ENCODE peak calls at places on chromosomes 6 and 20, in eight cellular contexts. U is astrocyte of the spinal cord; T is CD8-positive, alpha-beta T cell; Q is tibial nerve; R is uterus; F is BJ; V is colonic mucosa; S is neural crest cell. A is an unnamed sample.

GRCh38 chr6:30826961-30827342 is 57.4 kb upstream of the DDR1 start:
- DNase-seq in T (no peak), R (no peak), S (no peak), V (peak; percentile 52), Q (no peak), U (no peak), F (no peak), A (peak; percentile 37)

GRCh38 chr20:53941680-53942079 is 128.7 kb downstream of the BCAS1 start:
- DNase-seq in S (no peak), T (no peak), Q (no peak), R (no peak), U (no peak), V (no peak), F (no peak), A (no peak)

GRCh38 chr6:48472535-48472934 is 361.5 kb upstream of the PTCHD4 start:
- DNase-seq in U (no peak), S (no peak), R (no peak), T (no peak), V (no peak), Q (no peak), F (no peak), A (no peak)

GRCh38 chr6:90131614-90132423 is 164.8 kb downstream of the BACH2 start:
- DNase-seq in Q (peak; percentile 28), F (peak; percentile 85), S (no peak), V (no peak), U (peak; percentile 82), T (no peak), R (peak; percentile 55), A (peak; percentile 6)

GRCh38 chr6:53752856-53753255 is 41.9 kb upstream of the LRRC1 start:
- DNase-seq in U (peak; percentile 48), F (peak; percentile 61), T (no peak), S (no peak), V (no peak), R (no peak), Q (no peak), A (peak; percentile 82)

GRCh38 chr6:155854787-155855186 is 399.1 kb upstream of the NOX3 start:
- DNase-seq in Q (no peak), F (no peak), T (no peak), V (no peak), S (no peak), U (no peak), R (no peak), A (no peak)

GRCh38 chr20:51059862-51060261 is 37.0 kb upstream of the KCNG1 start:
- DNase-seq in T (no peak), S (no peak), R (no peak), U (peak; percentile 30), Q (no peak), V (no peak), F (no peak), A (peak; percentile 12)

GRCh38 chr20:46530640-46531039 is 17.3 kb upstream of the ZNF334 start:
- DNase-seq in R (no peak), V (no peak), S (no peak), Q (no peak), U (no peak), T (no peak), F (no peak), A (no peak)

GRCh38 chr20:13302647-13303425 is 81.8 kb downstream of the ISM1 start:
- DNase-seq in R (no peak), T (no peak), S (peak; percentile 30), V (peak; percentile 49), F (no peak), U (peak; percentile 5), Q (no peak), A (peak; percentile 32)

GRCh38 chr6:7087491-7087979 is 20.2 kb upstream of the RREB1 start:
- DNase-seq in S (no peak), T (peak; percentile 62), U (no peak), R (no peak), Q (no peak), V (peak; percentile 78), F (no peak), A (no peak)

GRCh38 chr20:38866265-38867061 is 59.8 kb upstream of the FAM83D start:
- DNase-seq in V (no peak), U (no peak), S (no peak), Q (no peak), R (no peak), T (no peak), F (no peak), A (no peak)

GRCh38 chr20:40920291-40920690 is 108.3 kb upstream of the TOP1 start:
- DNase-seq in R (no peak), T (no peak), V (no peak), U (no peak), S (no peak), F (no peak), Q (no peak), A (no peak)

GRCh38 chr6:137808191-137808590 is 58.9 kb upstream of the TNFAIP3 start:
- DNase-seq in R (no peak), T (no peak), U (peak; percentile 72), Q (no peak), F (peak; percentile 49), S (no peak), V (no peak), A (peak; percentile 94)

GRCh38 chr20:18225652-18226051 is 62.7 kb upstream of the ZNF133 start:
- DNase-seq in R (no peak), T (no peak), S (no peak), U (no peak), Q (no peak), F (no peak), V (no peak), A (peak; percentile 58)

DNA sequence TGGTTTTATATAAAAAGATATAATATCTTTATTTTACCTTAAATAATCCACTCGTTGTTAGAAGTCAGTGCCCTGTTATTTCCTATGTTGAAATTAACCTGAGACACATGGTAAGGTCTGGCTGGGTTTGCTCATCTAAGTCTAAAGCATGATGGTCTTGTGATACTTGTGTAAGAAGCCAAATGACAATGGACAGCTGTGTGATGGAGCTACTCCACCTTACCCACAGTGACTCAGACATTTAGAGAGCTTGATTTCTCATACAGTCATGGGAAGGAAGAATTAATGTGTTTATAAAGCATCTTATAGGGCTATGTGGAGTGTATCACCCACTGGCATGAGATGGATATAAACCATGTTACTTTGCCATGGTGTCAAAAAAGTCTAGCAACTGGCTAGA is 11.7 kb downstream of the CTCFL start:
- DNase-seq in U (peak; percentile 2), F (no peak), T (no peak), Q (no peak), V (no peak), S (no peak), R (no peak), A (peak; percentile 45)
- TF ChIP-seq CTCF in U (no peak), F (no peak), T (no peak), Q (no peak), V (no peak), S (no peak), R (no peak), A (no peak)

GRCh38 chr6:169789146-169789943 is 37.9 kb downstream of the ERMARD start:
- DNase-seq in S (no peak), T (peak; percentile 38), F (no peak), V (no peak), R (no peak), Q (no peak), U (no peak), A (peak; percentile 8)
- TF ChIP-seq CTCF in S (no peak), T (no peak), F (no peak), V (no peak), R (no peak), Q (no peak), U (no peak), A (no peak)

DNA sequence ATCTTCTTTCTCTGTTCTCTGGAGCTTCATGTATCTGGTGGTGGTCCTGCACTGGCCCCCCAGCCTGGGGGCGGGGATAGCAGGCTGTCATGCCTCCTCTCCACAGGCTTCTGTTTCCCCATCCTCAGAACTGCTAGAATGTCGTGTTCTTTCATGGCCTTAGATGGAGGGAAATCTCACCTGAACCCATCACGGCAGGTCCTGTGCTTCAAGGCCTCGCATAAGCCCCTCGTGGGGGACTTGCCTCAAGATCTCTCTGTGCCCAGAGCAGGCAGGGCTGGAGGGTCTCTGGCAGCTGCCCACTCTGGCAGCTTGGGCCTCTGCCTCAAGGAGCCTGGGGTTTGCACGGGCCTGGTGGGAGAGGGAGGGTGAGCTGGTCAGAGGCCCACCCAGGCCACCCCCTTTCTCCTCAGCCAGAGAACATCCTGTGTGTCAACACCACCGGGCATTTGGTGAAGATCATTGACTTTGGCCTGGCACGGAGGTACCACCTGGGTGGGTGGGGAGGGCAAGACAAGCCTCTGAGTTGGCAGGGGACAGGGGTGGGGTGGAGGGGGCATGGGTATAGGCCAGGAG is 11.3 kb downstream of the MYLK2 start:
- DNase-seq in F (no peak), R (no peak), V (no peak), S (no peak), T (no peak), U (no peak), Q (no peak), A (no peak)
- TF ChIP-seq CTCF in F (no peak), R (no peak), V (no peak), S (no peak), T (no peak), U (no peak), Q (no peak), A (no peak)

DNA sequence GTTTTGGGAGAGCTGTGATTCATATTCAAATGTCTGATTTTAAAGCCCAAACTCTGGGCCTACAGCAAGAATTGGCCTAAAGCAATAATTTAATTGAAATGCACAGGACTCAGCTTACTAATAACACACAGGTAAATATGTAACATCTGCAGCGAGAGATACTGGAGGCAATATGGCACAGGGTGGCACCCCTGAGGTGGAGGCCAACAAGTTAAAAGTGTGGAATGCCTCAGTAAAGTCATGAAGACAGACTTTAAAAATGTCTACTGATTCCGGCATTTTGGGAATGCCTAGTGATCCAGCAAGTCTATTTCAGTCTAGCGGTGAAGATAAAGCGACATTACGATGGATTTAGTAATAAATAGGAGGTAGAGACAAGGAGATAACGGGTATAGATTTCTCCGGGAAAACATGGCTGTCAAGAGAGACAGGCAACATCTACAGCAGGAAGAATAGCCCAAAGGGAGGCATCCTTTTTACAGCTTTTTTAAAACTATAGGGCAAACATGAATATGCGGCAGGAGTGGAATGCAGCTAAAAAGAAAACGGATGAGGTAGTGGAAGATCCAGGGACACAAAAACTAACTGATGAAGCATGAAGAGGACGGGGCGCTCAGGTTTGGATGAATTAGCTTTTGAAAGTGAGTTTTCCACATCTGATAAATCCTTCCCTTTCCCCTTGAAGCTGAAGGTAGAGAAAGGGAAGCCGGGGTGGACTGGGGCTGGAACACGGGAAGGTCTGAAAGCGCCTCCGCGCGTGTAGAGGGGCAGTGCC is 1.2 kb downstream of the NANP start:
- DNase-seq in T (no peak), U (peak; percentile 17), S (no peak), Q (no peak), V (no peak), F (no peak), R (no peak), A (no peak)
- TF ChIP-seq CTCF in T (no peak), U (no peak), S (no peak), Q (no peak), V (no peak), F (peak; percentile 8), R (no peak), A (no peak)

GRCh38 chr6:31829633-31830492 is 2.3 kb downstream of the HSPA1B start:
- DNase-seq in F (no peak), S (no peak), U (peak; percentile 69), V (peak; percentile 42), R (peak; percentile 40), T (no peak), Q (no peak), A (peak; percentile 72)
- TF ChIP-seq CTCF in F (no peak), S (peak; percentile 73), U (peak; percentile 24), V (peak; percentile 33), R (peak; percentile 55), T (peak; percentile 70), Q (peak; percentile 63), A (peak; percentile 8)

DNA sequence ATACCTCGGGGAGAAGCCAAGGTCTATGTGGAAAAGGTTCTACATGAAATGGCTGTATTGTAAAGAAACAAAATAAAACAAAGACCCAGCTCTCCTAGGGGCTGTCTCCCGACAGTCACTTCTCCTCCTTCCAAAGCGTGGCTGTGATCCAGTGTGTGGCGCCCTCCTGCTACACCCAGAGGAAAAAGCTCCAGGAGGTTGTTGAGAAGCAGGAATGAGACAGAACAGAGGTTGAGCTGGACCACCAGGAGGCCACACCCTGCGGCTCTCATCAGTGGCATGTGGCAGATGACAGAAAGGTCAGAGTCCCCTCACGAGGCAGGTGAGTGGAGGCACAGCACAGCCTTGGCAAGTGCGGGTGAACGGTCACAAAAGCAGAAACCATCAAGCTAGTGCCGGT is 236.0 kb downstream of the TBXT start:
- DNase-seq in S (no peak), Q (no peak), R (no peak), T (no peak), V (no peak), F (no peak), U (no peak), A (no peak)
- TF ChIP-seq CTCF in S (no peak), Q (no peak), R (no peak), T (no peak), V (no peak), F (no peak), U (no peak), A (no peak)